ENCODE peak calls at places on chromosomes 3 and 15, in eight cellular contexts. F, S, A, G, O, M, P and K are unnamed samples.

GRCh38 chr3:137761099-137761562 is 3.0 kb upstream of the SOX14 start:
- DNase-seq in F (no peak), S (no peak), A (no peak), G (no peak), O (peak), M (peak), P (no peak), K (no peak)

GRCh38 chr3:72768976-72769375 is 79.3 kb downstream of the SHQ1 start:
- DNase-seq in F (no peak), S (no peak), A (no peak), G (no peak), O (no peak), M (no peak), P (no peak), K (no peak)

GRCh38 chr3:143121240-143122088 is 1.9 kb downstream of the CHST2 start:
- DNase-seq in F (peak), S (no peak), A (peak), G (no peak), O (no peak), M (peak), P (peak), K (peak)

GRCh38 chr3:126355251-126355650 is 2.0 kb downstream of the KLF15 start:
- DNase-seq in F (no peak), S (no peak), A (no peak), G (no peak), O (no peak), M (no peak), P (no peak), K (no peak)

GRCh38 chr3:16883726-16884083 is 1.1 kb upstream of the PLCL2 start:
- DNase-seq in F (no peak), S (no peak), A (no peak), G (no peak), O (no peak), M (no peak), P (no peak), K (no peak)

GRCh38 chr15:96054029-96054428 is 276.5 kb upstream of the NR2F2 start:
- DNase-seq in F (no peak), S (no peak), A (no peak), G (no peak), O (no peak), M (no peak), P (no peak), K (no peak)

GRCh38 chr3:114093001-114093350 is 36.4 kb downstream of the QTRT2 start:
- DNase-seq in F (no peak), S (no peak), A (no peak), G (no peak), O (no peak), M (no peak), P (no peak), K (no peak)

GRCh38 chr15:87200149-87200548 is 1056.4 kb downstream of the NTRK3 start:
- DNase-seq in F (no peak), S (no peak), A (no peak), G (no peak), O (no peak), M (no peak), P (no peak), K (no peak)